ENCODE peak calls at places on chromosome 11, in eight cellular contexts. V is nucleus accumbens, C is HS-27A, X is endothelial cell, Q is EH, O is astrocyte of the hippocampus, N is NCI-H1436 treated with DMSO at 0.1 percent for 48 hours, U is T1000. D is an unnamed sample.
A peak's percentile ranks its signal among the peaks of the same experiment; 100 is the strongest.

GRCh38 chr11:1298695-1299492 is 10.5 kb downstream of the TOLLIP start:
- DNase-seq in V (peak; percentile 41), C (no peak), X (no peak), Q (peak; percentile 61), O (no peak), N (no peak), U (no peak), D (peak; percentile 28)

GRCh38 chr11:58152776-58153175 is 27.4 kb upstream of the OR9I1 start:
- DNase-seq in V (no peak), C (no peak), X (no peak), Q (no peak), O (no peak), N (no peak), U (no peak), D (no peak)

GRCh38 chr11:109933126-109933525 is 160.1 kb upstream of the ZC3H12C start:
- DNase-seq in V (no peak), C (no peak), X (no peak), Q (no peak), O (peak; percentile 48), N (no peak), U (no peak), D (no peak)

GRCh38 chr11:34149786-34150185 is 44.4 kb downstream of the NAT10 start:
- DNase-seq in V (no peak), C (no peak), X (peak; percentile 20), Q (peak; percentile 27), O (peak; percentile 49), N (no peak), U (no peak), D (no peak)

GRCh38 chr11:57513911-57514537 is 1.5 kb downstream of the SLC43A1 start:
- DNase-seq in V (peak; percentile 9), C (no peak), X (peak; percentile 47), Q (peak; percentile 54), O (peak; percentile 45), N (no peak), U (no peak), D (peak; percentile 42)

GRCh38 chr11:112564228-112564955 is 303.7 kb upstream of the PLET1 start:
- DNase-seq in V (no peak), C (no peak), X (no peak), Q (peak; percentile 47), O (peak; percentile 83), N (no peak), U (no peak), D (no peak)

GRCh38 chr11:33700425-33701271 is at the start of gene C11orf91:
- DNase-seq in V (peak; percentile 91), C (peak; percentile 74), X (peak; percentile 99), Q (peak; percentile 97), O (peak; percentile 98), N (peak; percentile 52), U (peak; percentile 96), D (peak; percentile 99)

GRCh38 chr11:37504066-37504611 is 906.1 kb upstream of the RAG2 start:
- DNase-seq in V (no peak), C (peak; percentile 63), X (no peak), Q (peak; percentile 96), O (peak; percentile 90), N (no peak), U (peak; percentile 49), D (no peak)

GRCh38 chr11:120715239-120715638 is 203.7 kb downstream of the GRIK4 start:
- DNase-seq in V (no peak), C (no peak), X (no peak), Q (peak; percentile 14), O (peak; percentile 16), N (no peak), U (no peak), D (no peak)

GRCh38 chr11:61004037-61004641 is 32.7 kb downstream of the CD6 start:
- DNase-seq in V (no peak), C (no peak), X (no peak), Q (no peak), O (peak; percentile 88), N (no peak), U (no peak), D (no peak)

GRCh38 chr11:63667993-63668392 is 3.2 kb downstream of the ATL3 start:
- DNase-seq in V (no peak), C (peak; percentile 96), X (no peak), Q (peak; percentile 96), O (peak; percentile 88), N (no peak), U (peak; percentile 31), D (no peak)

GRCh38 chr11:5204787-5205186 is 4.3 kb upstream of the OR51V1 start:
- DNase-seq in V (no peak), C (peak; percentile 71), X (peak; percentile 16), Q (peak; percentile 79), O (peak; percentile 61), N (no peak), U (no peak), D (no peak)

GRCh38 chr11:29842061-29842460 is 174.8 kb downstream of the KCNA4 start:
- DNase-seq in V (no peak), C (no peak), X (no peak), Q (no peak), O (no peak), N (no peak), U (no peak), D (no peak)

GRCh38 chr11:121194731-121195596 is 93.9 kb downstream of the TECTA start:
- DNase-seq in V (peak; percentile 45), C (peak; percentile 27), X (peak; percentile 71), Q (peak; percentile 65), O (peak; percentile 83), N (peak; percentile 33), U (no peak), D (peak; percentile 43)

GRCh38 chr11:21421930-21422329 is 752.5 kb downstream of the NELL1 start:
- DNase-seq in V (no peak), C (no peak), X (no peak), Q (no peak), O (no peak), N (no peak), U (no peak), D (no peak)

GRCh38 chr11:16226245-16226644 is 130.1 kb downstream of the SOX6 start:
- DNase-seq in V (no peak), C (no peak), X (no peak), Q (peak; percentile 40), O (peak; percentile 34), N (peak; percentile 35), U (no peak), D (no peak)

GRCh38 chr11:46489668-46490560 is 98.3 kb upstream of the CHRM4 start:
- DNase-seq in V (no peak), C (no peak), X (peak; percentile 44), Q (peak; percentile 62), O (peak; percentile 67), N (no peak), U (no peak), D (peak; percentile 29)

GRCh38 chr11:121671276-121672168 is 218.8 kb upstream of the SORL1-AS1 start:
- DNase-seq in V (peak; percentile 22), C (no peak), X (no peak), Q (peak; percentile 17), O (peak; percentile 90), N (no peak), U (no peak), D (no peak)

GRCh38 chr11:10500757-10501684 is 40.0 kb downstream of the RNF141 start:
- DNase-seq in V (no peak), C (no peak), X (no peak), Q (no peak), O (no peak), N (no peak), U (no peak), D (no peak)

GRCh38 chr11:110379936-110380335 is 49.8 kb upstream of the FDX1 start:
- DNase-seq in V (no peak), C (no peak), X (no peak), Q (no peak), O (no peak), N (no peak), U (no peak), D (no peak)

GRCh38 chr11:44911031-44911814 is 39.5 kb downstream of the TP53I11 start:
- DNase-seq in V (peak; percentile 90), C (peak; percentile 73), X (peak; percentile 85), Q (peak; percentile 78), O (peak; percentile 90), N (peak; percentile 69), U (peak; percentile 63), D (peak; percentile 87)

GRCh38 chr11:33178443-33179154 is 17.3 kb upstream of the CSTF3 start:
- DNase-seq in V (no peak), C (no peak), X (no peak), Q (peak; percentile 80), O (no peak), N (no peak), U (no peak), D (no peak)

GRCh38 chr11:72308226-72309073 is 64.5 kb upstream of the PHOX2A start:
- DNase-seq in V (peak; percentile 65), C (peak; percentile 24), X (no peak), Q (peak; percentile 98), O (peak; percentile 95), N (peak; percentile 99), U (peak; percentile 93), D (peak; percentile 66)

GRCh38 chr11:131745405-131745804 is 375.0 kb downstream of the NTM start:
- DNase-seq in V (no peak), C (no peak), X (no peak), Q (peak; percentile 75), O (peak; percentile 31), N (no peak), U (no peak), D (no peak)

GRCh38 chr11:42521994-42522393 is 789.8 kb upstream of the API5 start:
- DNase-seq in V (no peak), C (no peak), X (no peak), Q (peak; percentile 41), O (no peak), N (no peak), U (peak; percentile 39), D (no peak)

GRCh38 chr11:94117871-94118270 is 10.8 kb upstream of the PANX1 start:
- DNase-seq in V (no peak), C (no peak), X (no peak), Q (peak; percentile 73), O (no peak), N (no peak), U (no peak), D (no peak)

GRCh38 chr11:15988693-15989231 is 367.6 kb downstream of the SOX6 start:
- DNase-seq in V (no peak), C (no peak), X (peak; percentile 32), Q (no peak), O (no peak), N (no peak), U (no peak), D (peak; percentile 48)

GRCh38 chr11:83785942-83786341 is 499.8 kb upstream of the CCDC90B start:
- DNase-seq in V (no peak), C (no peak), X (no peak), Q (no peak), O (no peak), N (no peak), U (no peak), D (no peak)

GRCh38 chr11:117831661-117832415 is 7.3 kb upstream of the FXYD2 start:
- DNase-seq in V (no peak), C (no peak), X (no peak), Q (no peak), O (no peak), N (no peak), U (no peak), D (no peak)

GRCh38 chr11:124882339-124883071 is 15.2 kb downstream of the ROBO4 start:
- DNase-seq in V (no peak), C (no peak), X (no peak), Q (no peak), O (peak; percentile 42), N (no peak), U (no peak), D (no peak)

GRCh38 chr11:124930799-124931198 is 5.0 kb downstream of the HEPACAM start:
- DNase-seq in V (no peak), C (no peak), X (no peak), Q (no peak), O (no peak), N (no peak), U (no peak), D (no peak)

GRCh38 chr11:36153581-36153980 is 135.6 kb downstream of the COMMD9 start:
- DNase-seq in V (no peak), C (no peak), X (no peak), Q (peak; percentile 33), O (peak; percentile 65), N (no peak), U (no peak), D (no peak)

GRCh38 chr11:69540118-69541000 is 58.9 kb downstream of the LINC01488 start:
- DNase-seq in V (peak; percentile 39), C (no peak), X (no peak), Q (no peak), O (peak; percentile 37), N (no peak), U (no peak), D (no peak)

GRCh38 chr11:57071829-57072228 is 83.1 kb downstream of the OR5AK2 start:
- DNase-seq in V (no peak), C (peak; percentile 12), X (no peak), Q (peak; percentile 74), O (peak; percentile 33), N (no peak), U (no peak), D (no peak)

D was measured in glutamatergic neuron.